ENCODE peak calls at places on chromosomes 6 and 20, in five cellular contexts. F is heart right ventricle, Z is HFFc6, V is mesothelial cell of epicardium, L is thyroid gland. D is an unnamed sample.

GRCh38 chr6:14695579-14695978 is 550.3 kb upstream of the JARID2 start:
- DNase-seq in F (no peak), Z (no peak), V (no peak), L (no peak), D (no peak)

GRCh38 chr6:22455378-22455777 is 114.0 kb upstream of the HDGFL1 start:
- DNase-seq in F (no peak), Z (no peak), V (no peak), L (no peak), D (no peak)

GRCh38 chr6:43668151-43669028 is 19.2 kb downstream of the MRPS18A start:
- DNase-seq in F (peak; percentile 59), Z (peak; percentile 22), V (peak; percentile 61), L (peak; percentile 98), D (no peak)

GRCh38 chr6:141290871-141291270 is 841.9 kb upstream of the GJE1 start:
- DNase-seq in F (no peak), Z (no peak), V (no peak), L (no peak), D (no peak)

GRCh38 chr6:108737594-108738546 is 110.4 kb upstream of the ARMC2 start:
- DNase-seq in F (no peak), Z (peak; percentile 96), V (no peak), L (no peak), D (peak; percentile 38)

GRCh38 chr6:30685977-30686907 is at the start of gene PPP1R18:
- DNase-seq in F (peak; percentile 87), Z (peak; percentile 63), V (no peak), L (peak; percentile 74), D (no peak)

GRCh38 chr6:87944541-87944954 is 103.1 kb upstream of the SPACA1 start:
- DNase-seq in F (peak; percentile 71), Z (peak; percentile 79), V (peak; percentile 58), L (peak; percentile 49), D (no peak)

GRCh38 chr6:14092861-14093789 is 24.4 kb upstream of the CD83 start:
- DNase-seq in F (no peak), Z (no peak), V (no peak), L (peak; percentile 58), D (no peak)

GRCh38 chr6:108897371-108897770 is 49.1 kb downstream of the ARMC2 start:
- DNase-seq in F (peak; percentile 19), Z (no peak), V (no peak), L (no peak), D (no peak)

GRCh38 chr6:79777713-79778579 is 146.8 kb downstream of the SH3BGRL2 start:
- DNase-seq in F (peak; percentile 83), Z (peak; percentile 32), V (peak; percentile 94), L (peak; percentile 80), D (peak; percentile 60)

GRCh38 chr6:119541132-119541905 is 191.8 kb upstream of the MAN1A1 start:
- DNase-seq in F (no peak), Z (peak; percentile 97), V (no peak), L (no peak), D (no peak)

GRCh38 chr6:46850781-46851180 is 57.6 kb downstream of the MEP1A start:
- DNase-seq in F (no peak), Z (no peak), V (no peak), L (no peak), D (no peak)

DNA sequence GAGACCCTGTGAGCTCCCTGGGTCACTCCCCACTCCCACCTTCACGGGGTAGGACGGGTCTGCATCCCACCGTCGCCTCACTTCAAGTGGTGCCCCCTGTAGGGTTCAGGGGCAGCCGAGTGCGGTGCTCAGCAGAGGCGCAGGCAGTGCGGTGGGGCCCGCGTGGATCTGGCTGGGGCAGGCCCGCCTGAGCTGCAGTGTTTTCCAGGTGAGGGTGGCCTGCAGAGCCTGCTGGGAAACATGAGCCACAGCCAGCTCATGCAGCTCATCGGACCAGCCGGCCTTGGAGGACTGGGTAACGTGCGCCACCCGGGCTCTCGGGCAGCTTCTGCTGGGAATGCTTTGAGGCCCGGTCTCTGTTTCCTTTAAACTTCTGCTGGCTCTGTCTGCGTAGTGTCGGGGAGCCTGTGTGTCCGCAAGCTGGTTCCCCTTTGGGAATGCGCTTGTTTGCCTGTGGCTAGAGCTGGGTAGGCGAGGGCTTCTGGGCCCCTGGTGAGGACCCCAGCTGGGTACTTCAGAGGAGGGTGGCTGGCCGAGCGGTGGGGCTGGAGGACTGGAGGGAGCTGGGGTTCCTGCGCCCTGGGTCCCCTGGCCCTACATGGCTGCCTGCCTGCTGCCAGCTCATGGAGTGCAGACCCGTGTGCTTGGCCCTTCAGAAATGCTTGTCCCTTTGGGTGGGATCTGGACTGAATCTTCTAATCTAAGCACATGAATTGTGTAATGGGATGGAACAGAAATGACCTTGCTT is 3.8 kb downstream of the ADRM1 start:
- DNase-seq in F (peak; percentile 11), Z (no peak), V (no peak), L (no peak), D (no peak)
- TF ChIP-seq CTCF in F (no peak), Z (no peak), V (no peak), L (no peak), D (no peak)

GRCh38 chr20:23077277-23077676 is 8.8 kb downstream of the CD93 start:
- DNase-seq in F (no peak), Z (no peak), V (no peak), L (no peak), D (no peak)

GRCh38 chr20:23078351-23078993 is 7.7 kb downstream of the CD93 start:
- DNase-seq in F (no peak), Z (no peak), V (no peak), L (no peak), D (no peak)

GRCh38 chr20:23079926-23080325 is 6.2 kb downstream of the CD93 start:
- DNase-seq in F (no peak), Z (no peak), V (no peak), L (no peak), D (no peak)

GRCh38 chr20:23080521-23080920 is 5.6 kb downstream of the CD93 start:
- DNase-seq in F (no peak), Z (no peak), V (no peak), L (no peak), D (no peak)

GRCh38 chr20:23078994-23079364 is 7.1 kb downstream of the CD93 start:
- DNase-seq in F (no peak), Z (no peak), V (no peak), L (no peak), D (no peak)
- TF ChIP-seq CTCF in F (no peak), Z (peak; percentile 63), V (peak; percentile 13), L (no peak), D (no peak)

GRCh38 chr20:23187759-23188158 is 101.6 kb upstream of the CD93 start:
- DNase-seq in F (peak; percentile 36), Z (no peak), V (no peak), L (peak; percentile 86), D (no peak)
- TF ChIP-seq CTCF in F (no peak), Z (no peak), V (no peak), L (no peak), D (no peak)

DNA sequence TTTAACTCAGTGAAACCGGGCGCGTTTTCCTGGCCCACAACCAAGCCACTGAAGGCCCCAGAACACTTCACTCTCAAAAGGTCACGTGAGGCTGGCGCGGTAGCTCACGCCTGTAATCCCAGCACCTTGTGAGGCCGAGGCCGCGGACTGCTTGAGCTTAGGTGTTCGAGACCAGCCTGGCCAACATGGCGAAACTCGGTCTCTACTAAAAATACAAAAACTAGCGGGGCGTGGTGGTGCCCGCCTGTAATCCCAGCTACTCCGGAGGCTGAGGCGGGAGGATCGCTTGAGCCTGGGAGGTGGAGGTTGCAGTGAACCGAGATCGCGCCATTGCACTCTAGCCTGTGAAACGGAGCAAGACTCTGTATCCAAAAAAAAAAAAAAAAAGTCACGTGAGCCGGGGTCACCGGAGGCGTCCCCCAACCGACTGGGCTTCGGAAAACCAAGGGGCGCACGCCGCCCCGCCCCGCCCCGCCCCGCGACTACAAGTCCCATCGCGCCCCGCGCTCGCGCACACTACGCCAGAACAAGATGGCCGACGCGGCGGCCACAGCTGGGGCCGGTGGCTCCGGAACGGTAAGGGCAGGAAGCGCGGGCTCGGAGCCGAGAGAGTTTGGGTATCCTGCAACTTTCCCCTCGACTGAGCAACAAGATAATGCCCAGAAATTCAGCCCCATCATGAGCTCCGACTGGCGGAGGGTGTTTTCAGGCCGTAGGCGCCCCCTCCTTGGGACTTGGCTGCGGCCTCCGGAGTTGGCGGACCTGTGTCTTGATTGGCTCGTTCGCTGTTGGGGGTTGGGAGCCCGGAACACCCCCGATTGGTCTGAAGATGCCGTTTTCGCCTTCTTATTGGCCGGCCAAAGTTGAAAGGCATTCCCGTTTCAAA is at the start of gene TAF8:
- DNase-seq in F (peak; percentile 91), Z (peak; percentile 91), V (peak; percentile 88), L (peak; percentile 95), D (peak; percentile 72)
- TF ChIP-seq CTCF in F (no peak), Z (peak; percentile 17), V (no peak), L (peak; percentile 16), D (no peak)

DNA sequence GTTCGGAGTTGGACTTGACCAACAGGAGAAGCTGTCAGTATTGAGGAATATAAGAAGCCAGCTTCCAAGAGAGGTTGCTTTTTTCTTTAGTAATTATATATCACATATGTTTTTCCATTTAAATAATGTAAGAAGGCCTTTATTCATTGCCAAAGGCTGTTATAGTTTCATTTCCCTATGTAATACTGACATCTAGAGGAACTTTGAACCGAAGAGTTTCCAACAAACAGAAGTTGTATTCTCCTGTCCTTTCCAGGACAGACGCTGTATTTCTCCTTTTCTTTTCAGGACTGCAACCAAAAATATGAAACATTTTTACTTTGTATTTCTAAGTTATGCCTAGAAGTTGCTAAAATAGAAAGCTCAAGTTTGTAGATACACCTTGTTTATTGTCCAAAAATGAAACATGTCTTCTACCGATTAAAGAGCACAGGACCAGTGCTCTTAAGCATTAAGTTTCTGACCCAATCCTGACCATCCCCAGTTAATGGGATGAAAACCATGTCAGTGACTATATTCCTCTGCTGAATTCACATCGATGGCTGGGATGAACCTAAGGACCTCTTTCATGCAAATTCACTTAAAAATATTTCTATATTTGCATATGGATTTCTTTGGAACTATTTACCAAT is 55.1 kb downstream of the MYLK4 start:
- DNase-seq in F (no peak), Z (peak; percentile 40), V (no peak), L (no peak), D (no peak)
- TF ChIP-seq CTCF in F (peak; percentile 62), Z (peak; percentile 66), V (no peak), L (no peak), D (no peak)

DNA sequence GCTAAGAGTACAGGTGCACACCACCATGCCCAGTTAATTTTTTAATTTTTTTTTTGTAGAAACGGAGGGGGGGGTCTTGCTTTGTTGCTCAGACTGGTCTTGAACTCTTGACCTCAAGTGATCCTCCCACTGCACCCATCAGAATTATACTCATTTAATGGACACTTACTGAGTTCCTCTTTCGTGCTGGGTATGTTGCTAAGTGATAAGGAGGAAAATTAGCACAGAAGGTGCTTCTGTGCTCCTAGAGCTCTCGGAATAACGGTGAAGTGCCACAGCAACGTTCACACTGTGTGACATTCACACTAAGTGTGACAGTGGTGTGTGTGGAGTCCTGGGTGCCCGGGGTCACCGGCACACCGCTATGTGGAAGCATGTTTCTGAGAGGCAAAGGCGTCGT is 32.1 kb upstream of the BMP6 start:
- DNase-seq in F (no peak), Z (no peak), V (no peak), L (no peak), D (no peak)
- TF ChIP-seq CTCF in F (no peak), Z (no peak), V (no peak), L (no peak), D (no peak)

D was measured in omental fat pad.